ENCODE peak calls at places on chromosome 16, in nine cellular contexts. V is body of pancreas, N is HCT116, X is uterus, F is ovary, J is suprapubic skin, U is IMR-90, G is stomach, T is prostate gland. W is an unnamed sample. For H3K27me3, the result is how much of the 10 kb centered on the place peaks cover.

GRCh38 chr16:15983898-15984297 is 34.5 kb downstream of the ABCC1 start:
- DNase-seq in G (no peak), V (no peak), X (no peak), J (no peak), U (peak), N (no peak), F (no peak), T (no peak), W (peak)

GRCh38 chr16:65024649-65025243 is 97.1 kb downstream of the CDH11 start:
- DNase-seq in G (no peak), J (no peak), N (no peak), U (peak), X (peak), F (no peak), T (no peak), V (no peak), W (no peak)

GRCh38 chr16:11539635-11540034 is 47.1 kb downstream of the LITAF start:
- DNase-seq in U (no peak), N (no peak), T (no peak), G (no peak), V (no peak), X (no peak), F (no peak), J (no peak), W (no peak)

GRCh38 chr16:19265531-19265930 is 20.0 kb upstream of the CLEC19A start:
- DNase-seq in F (no peak), J (no peak), V (no peak), T (no peak), X (no peak), N (no peak), U (no peak), G (no peak), W (no peak)

GRCh38 chr16:49858200-49859129 is 2.6 kb upstream of the ZNF423 start:
- DNase-seq in N (no peak), U (no peak), X (peak), T (no peak), G (no peak), V (peak), F (peak), J (peak), W (peak)

GRCh38 chr16:70649300-70649699 is 2.9 kb downstream of the IL34 start:
- DNase-seq in F (no peak), T (no peak), N (no peak), J (no peak), V (no peak), U (peak), G (no peak), X (no peak), W (no peak)

GRCh38 chr16:626787-627457 is 3.9 kb upstream of the WFIKKN1 start:
- DNase-seq in F (peak), G (no peak), J (peak), N (peak), U (peak), T (no peak), V (no peak), X (peak), W (no peak)

GRCh38 chr16:85093705-85094104 is 18.6 kb downstream of the CIBAR2 start:
- DNase-seq in T (no peak), X (no peak), N (no peak), G (no peak), J (no peak), U (no peak), V (no peak), F (no peak), W (no peak)

GRCh38 chr16:81371106-81371505 is 56.3 kb downstream of the GAN start:
- DNase-seq in X (no peak), V (no peak), G (no peak), J (no peak), U (no peak), N (no peak), F (no peak), T (no peak), W (no peak)

GRCh38 chr16:81366316-81366932 is 51.7 kb downstream of the GAN start:
- DNase-seq in N (peak), U (peak), T (peak), G (no peak), X (no peak), J (no peak), F (no peak), V (no peak), W (no peak)

GRCh38 chr16:81367821-81368220 is 53.1 kb downstream of the GAN start:
- DNase-seq in N (no peak), U (no peak), V (no peak), T (no peak), F (no peak), G (no peak), X (no peak), J (no peak), W (no peak)

GRCh38 chr16:81365731-81366130 is 51.0 kb downstream of the GAN start:
- DNase-seq in U (no peak), T (no peak), G (no peak), X (no peak), N (no peak), J (no peak), F (no peak), V (no peak), W (no peak)

GRCh38 chr16:81369888-81370504 is 55.2 kb downstream of the GAN start:
- DNase-seq in J (no peak), U (no peak), V (no peak), T (no peak), N (no peak), G (no peak), F (no peak), X (no peak), W (no peak)
- H3K27me3 ChIP-seq in J (under half), U (under half), V (under half), T (under half), N (under half), G (under half), F (under half), X (under half), W (under half)

DNA sequence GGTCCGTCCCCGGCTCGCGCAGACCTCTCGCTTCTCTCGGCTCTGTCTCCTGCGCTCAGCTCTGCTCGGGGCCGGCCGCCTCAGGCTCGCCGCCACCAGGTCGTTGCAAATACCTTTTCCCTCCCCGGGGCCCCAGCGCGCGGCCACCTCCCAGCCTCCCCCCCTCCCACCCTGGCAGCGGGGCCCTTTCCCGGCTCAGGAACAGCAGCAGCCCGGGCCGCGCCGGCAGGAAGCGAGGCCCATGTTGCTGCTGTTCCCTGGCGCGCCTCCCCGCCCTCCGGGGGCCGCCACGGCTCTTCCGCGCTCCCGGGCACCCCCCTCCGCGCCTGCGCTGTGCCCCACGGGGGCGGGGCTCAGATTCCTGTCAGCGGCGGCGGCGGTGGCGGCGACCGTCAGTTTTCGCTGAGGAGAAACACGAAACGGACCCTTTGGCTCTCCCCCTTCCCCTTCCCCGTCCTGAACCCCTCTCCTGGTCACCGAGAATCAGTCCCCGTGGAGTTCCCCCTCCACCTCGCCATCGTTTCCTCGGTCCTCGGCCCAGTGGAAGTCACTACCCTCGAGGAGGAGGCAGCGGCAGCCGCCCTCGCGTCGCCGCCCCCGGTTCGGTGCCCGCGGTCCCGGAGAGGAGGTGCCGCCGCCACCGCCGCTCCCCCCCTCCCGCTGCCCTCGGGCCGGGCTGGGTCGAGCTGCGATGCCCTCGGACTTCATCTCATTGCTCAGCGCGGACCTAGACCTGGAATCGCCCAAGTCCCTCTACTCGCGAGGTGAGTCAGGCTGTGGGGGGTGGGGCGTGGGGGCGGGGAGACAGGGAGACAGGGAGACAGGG is at the start of gene NFAT5:
- DNase-seq in U (peak), J (peak), F (peak), T (peak), N (peak), G (peak), X (peak), V (peak), W (peak)
- TF ChIP-seq POLR2A in U (peak), J (peak), F (peak), T (peak), N (peak), G (peak), X (peak), V (peak), W (no peak)

GRCh38 chr16:54287018-54287757 is 601 bp upstream of the IRX3 start:
- DNase-seq in T (peak), N (peak), J (no peak), V (no peak), F (no peak), U (no peak), G (no peak), X (no peak), W (no peak)
- H3K27me3 ChIP-seq in T (under half), N (under half), J (half or more), V (under half), F (under half), U (half or more), G (half or more), X (under half), W (under half)

GRCh38 chr16:30555848-30556473 is 2.2 kb downstream of the ZNF764 start:
- DNase-seq in G (no peak), F (no peak), U (no peak), V (no peak), T (no peak), N (no peak), J (no peak), X (no peak), W (no peak)

GRCh38 chr16:30557397-30557949 is 701 bp downstream of the ZNF764 start:
- DNase-seq in F (no peak), G (no peak), U (no peak), V (no peak), J (no peak), N (no peak), X (peak), T (no peak), W (peak)

GRCh38 chr16:30552956-30553355 is 5.2 kb downstream of the ZNF764 start:
- DNase-seq in U (no peak), T (no peak), N (no peak), G (no peak), V (no peak), X (no peak), J (no peak), F (no peak), W (no peak)

GRCh38 chr16:30553396-30553899 is 4.7 kb downstream of the ZNF764 start:
- DNase-seq in X (no peak), U (no peak), V (no peak), F (no peak), N (no peak), T (no peak), G (no peak), J (no peak), W (no peak)

DNA sequence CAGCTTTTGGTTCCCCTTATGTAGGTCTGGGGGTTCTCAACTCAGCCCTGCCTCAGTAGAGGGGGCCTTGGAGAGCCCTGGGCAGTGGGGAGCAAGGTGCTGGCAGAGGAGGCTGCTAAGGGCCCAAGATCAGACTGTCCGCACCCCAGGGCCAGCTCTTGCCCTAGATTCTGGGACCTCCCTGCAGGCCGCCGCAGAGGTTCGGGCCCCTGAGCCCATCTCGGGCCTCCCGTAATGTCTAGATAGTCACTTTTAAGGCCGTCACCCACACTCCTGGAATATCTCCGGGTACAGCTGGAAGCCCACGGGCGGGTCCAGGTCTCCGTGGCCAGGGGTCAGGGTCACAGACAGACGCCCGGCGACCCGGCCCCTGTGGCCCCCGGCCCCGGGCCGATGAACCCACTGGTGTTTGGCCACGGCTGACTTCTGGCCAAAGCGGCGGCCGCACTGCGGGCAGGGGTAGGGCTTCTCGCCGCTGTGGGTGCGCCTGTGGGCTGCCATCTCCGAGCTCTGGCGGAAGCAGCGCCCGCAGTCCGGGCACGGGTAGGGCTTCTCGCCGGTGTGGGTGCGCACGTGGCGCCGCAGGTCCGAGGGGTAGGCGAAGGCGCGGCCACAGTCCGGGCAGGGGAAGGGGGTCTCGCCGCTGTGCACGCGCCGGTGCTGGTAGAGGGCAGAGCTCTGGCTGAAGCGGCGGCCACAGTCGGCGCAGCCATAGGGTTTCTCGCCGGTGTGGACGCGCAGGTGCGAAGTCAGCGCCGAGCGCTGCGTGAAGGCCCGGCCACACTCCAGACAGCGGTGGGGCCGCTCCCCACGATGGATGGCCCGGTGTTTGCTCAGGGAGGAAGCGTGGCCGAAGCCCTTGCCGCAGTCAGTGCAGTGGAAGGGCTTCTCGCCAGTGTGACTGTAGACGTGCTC is 3.0 kb downstream of the ZNF764 start:
- DNase-seq in T (no peak), U (no peak), J (no peak), G (no peak), X (no peak), N (no peak), F (no peak), V (no peak), W (no peak)
- TF ChIP-seq POLR2A in T (no peak), U (no peak), J (no peak), G (no peak), X (no peak), N (no peak), F (no peak), V (no peak), W (no peak)

DNA sequence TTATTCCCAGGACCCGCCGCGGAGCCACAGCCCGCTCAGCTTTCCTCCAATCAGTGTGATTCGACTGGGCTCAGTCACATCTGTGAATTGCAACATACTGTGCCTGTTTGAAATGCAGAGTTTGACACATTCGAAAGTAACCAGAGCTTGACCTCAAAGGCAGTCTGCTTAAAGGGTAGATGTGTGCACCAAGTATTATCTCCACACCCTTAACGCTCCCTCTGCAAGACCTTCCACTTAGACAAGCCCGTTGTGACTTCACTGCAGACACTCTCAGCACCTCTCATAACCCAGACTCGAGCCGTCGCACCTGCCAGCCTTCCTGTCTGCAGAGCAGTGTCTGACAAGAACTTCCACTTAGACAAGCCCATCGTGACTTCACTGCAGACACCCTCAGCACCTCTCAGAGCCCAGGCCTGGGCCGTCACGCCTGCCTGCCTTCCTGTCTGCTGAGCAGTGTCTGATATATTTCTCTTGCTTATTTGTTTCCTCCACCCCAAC is 3.7 kb downstream of the KLHDC4 start:
- DNase-seq in G (no peak), V (no peak), X (no peak), N (no peak), U (no peak), T (peak), F (no peak), J (no peak), W (no peak)
- H3K27me3 ChIP-seq in G (under half), V (under half), X (under half), N (under half), U (under half), T (under half), F (under half), J (under half), W (under half)

DNA sequence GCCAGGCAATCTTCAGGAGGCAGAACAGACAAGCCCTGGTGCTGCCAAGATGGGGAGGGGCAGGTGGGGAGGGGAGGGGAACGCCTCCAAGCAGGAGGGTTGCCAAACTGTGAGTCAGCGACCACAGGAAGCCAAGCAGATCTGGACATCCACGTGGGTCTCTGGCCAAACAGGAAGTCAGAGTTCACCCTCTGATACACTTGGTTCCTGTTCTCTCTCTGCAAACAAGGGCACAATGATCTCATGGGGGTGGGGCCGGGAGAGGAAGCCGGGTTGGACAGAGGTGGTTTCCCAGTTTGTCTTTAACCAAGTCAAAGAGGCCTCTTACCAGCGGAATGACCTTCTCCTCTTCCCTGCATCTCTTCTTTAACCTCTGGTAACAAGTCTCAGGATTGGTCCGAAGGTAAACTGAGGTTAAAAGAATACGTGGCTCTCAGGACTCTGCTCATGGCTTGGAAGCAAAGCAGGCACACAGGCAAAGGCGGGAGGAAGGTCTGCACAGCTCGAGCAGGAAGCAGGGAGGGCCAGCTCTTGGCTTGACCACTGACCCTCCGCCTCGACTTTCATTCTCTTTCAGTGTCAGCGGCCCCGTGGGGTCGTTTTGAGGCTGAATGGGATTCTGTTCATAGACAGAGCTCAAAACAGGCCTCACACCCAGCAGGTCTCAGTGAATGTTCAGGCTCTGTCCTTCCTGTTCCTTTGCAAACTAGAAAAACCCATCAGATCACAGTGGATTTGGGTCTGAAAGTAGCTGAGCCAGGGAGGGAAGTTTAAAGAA is 32.9 kb downstream of the TK2 start:
- DNase-seq in J (peak), F (peak), N (peak), G (peak), T (peak), U (peak), X (peak), V (peak), W (peak)
- TF ChIP-seq POLR2A in J (peak), F (peak), N (no peak), G (no peak), T (peak), U (no peak), X (peak), V (peak), W (peak)

GRCh38 chr16:89623511-89624232 is 10.2 kb downstream of the DPEP1 start:
- DNase-seq in F (no peak), G (no peak), V (no peak), X (peak), J (no peak), T (no peak), N (no peak), U (no peak), W (no peak)
- H3K27me3 ChIP-seq in F (under half), G (under half), V (under half), X (under half), J (under half), T (under half), N (under half), U (under half), W (under half)